ENCODE peak calls at places on chromosomes 3 and 15, in nine cellular contexts. Z is Peyer's patch, D is K562, E is AG09309, X is cardiac muscle cell, U is HFFc6, Y is fibroblast of the aortic adventitia, S is MCF 10A, N is psoas muscle. P is an unnamed sample.

GRCh38 chr3:7447197-7447769 is 586.4 kb downstream of the GRM7 start:
- DNase-seq in Y (no peak), S (no peak), D (no peak), Z (no peak), X (no peak), N (no peak), U (no peak), E (no peak), P (no peak)

GRCh38 chr15:45100884-45101622 is 12.9 kb downstream of the DUOX2 start:
- DNase-seq in N (no peak), D (no peak), X (no peak), Y (no peak), Z (no peak), E (no peak), S (no peak), U (no peak), P (no peak)

GRCh38 chr15:37377428-37377827 is 277.1 kb upstream of the MEIS2 start:
- DNase-seq in Y (no peak), S (no peak), D (no peak), X (no peak), Z (no peak), E (no peak), N (no peak), U (no peak), P (no peak)

GRCh38 chr3:160280836-160281235 is 55.6 kb downstream of the C3orf80 start:
- DNase-seq in Y (no peak), D (no peak), Z (no peak), E (no peak), S (no peak), U (no peak), N (no peak), X (no peak), P (no peak)

GRCh38 chr15:94070341-94071275 is 160.8 kb upstream of the MCTP2 start:
- DNase-seq in Y (no peak), Z (no peak), S (no peak), D (no peak), U (peak), N (no peak), X (no peak), E (no peak), P (no peak)

GRCh38 chr3:123655400-123655799 is 70.5 kb upstream of the HACD2 start:
- DNase-seq in U (no peak), N (no peak), X (no peak), Y (peak), S (peak), D (no peak), E (peak), Z (no peak), P (no peak)

GRCh38 chr15:72117448-72117697 is 577 bp downstream of the MYO9A start:
- DNase-seq in N (peak), S (peak), Z (peak), X (peak), U (peak), E (no peak), Y (peak), D (peak), P (no peak)

GRCh38 chr3:52845157-52845556 is 10.3 kb upstream of the MUSTN1 start:
- DNase-seq in U (no peak), N (peak), Y (peak), E (no peak), Z (peak), S (no peak), X (no peak), D (no peak), P (no peak)

GRCh38 chr3:52739725-52740124 is 31.0 kb downstream of the NEK4 start:
- DNase-seq in X (no peak), E (no peak), D (no peak), Z (no peak), Y (no peak), U (no peak), N (no peak), S (no peak), P (no peak)

GRCh38 chr15:74200871-74201419 is 1.6 kb downstream of the STRA6 start:
- DNase-seq in Y (peak), Z (no peak), E (no peak), U (no peak), S (peak), N (peak), D (no peak), X (peak), P (no peak)

GRCh38 chr3:166455724-166456123 is 618.5 kb upstream of the BCHE start:
- DNase-seq in U (no peak), S (no peak), D (no peak), Y (no peak), N (no peak), E (no peak), Z (no peak), X (no peak), P (no peak)

GRCh38 chr3:40262331-40262730 is 47.2 kb upstream of the EIF1B start:
- DNase-seq in U (no peak), X (no peak), N (no peak), D (no peak), S (no peak), Z (no peak), E (no peak), Y (no peak), P (no peak)

GRCh38 chr3:73094127-73094526 is 32.7 kb downstream of the EBLN2 start:
- DNase-seq in Z (no peak), Y (no peak), E (no peak), X (no peak), N (no peak), U (no peak), S (peak), D (peak), P (no peak)
- TF ChIP-seq CTCF in Z (no peak), Y (no peak), E (no peak), X (peak), N (no peak), U (peak), S (peak), D (peak), P (no peak)

GRCh38 chr3:14113964-14114667 is 10.6 kb downstream of the CHCHD4 start:
- DNase-seq in D (no peak), U (no peak), S (no peak), Y (no peak), Z (peak), E (no peak), X (no peak), N (no peak), P (no peak)
- TF ChIP-seq CTCF in D (peak), U (peak), S (peak), Y (no peak), Z (peak), E (no peak), X (no peak), N (no peak), P (no peak)

GRCh38 chr3:106217745-106218144 is 348.9 kb upstream of the CBLB start:
- DNase-seq in E (no peak), D (no peak), U (no peak), Y (no peak), X (no peak), S (no peak), Z (no peak), N (no peak), P (no peak)
- TF ChIP-seq CTCF in E (no peak), D (no peak), U (no peak), Y (no peak), X (no peak), S (no peak), Z (no peak), N (no peak), P (no peak)

DNA sequence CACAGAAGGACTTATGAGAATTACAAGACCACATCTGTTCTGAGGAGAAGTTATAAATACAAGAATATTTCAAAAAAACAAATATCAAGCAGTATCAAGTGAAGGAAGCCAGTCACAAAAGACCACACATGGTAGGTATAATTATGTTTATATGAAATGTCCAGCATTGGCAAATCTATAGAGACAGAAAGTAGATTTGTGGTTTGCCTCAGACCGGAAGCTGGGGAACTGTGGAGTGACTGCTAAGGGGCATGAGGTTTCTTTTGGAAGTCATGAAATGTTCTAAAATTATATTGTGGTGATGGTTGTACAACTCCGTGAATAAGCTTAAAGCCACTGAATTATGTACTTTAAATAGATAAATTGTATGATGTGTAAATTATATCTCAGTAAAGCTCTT is 136.9 kb downstream of the FRMD5 start:
- DNase-seq in U (no peak), Z (no peak), S (no peak), E (no peak), X (no peak), D (no peak), Y (no peak), N (no peak), P (no peak)
- TF ChIP-seq CTCF in U (no peak), Z (no peak), S (no peak), E (no peak), X (no peak), D (no peak), Y (no peak), N (no peak), P (no peak)

DNA sequence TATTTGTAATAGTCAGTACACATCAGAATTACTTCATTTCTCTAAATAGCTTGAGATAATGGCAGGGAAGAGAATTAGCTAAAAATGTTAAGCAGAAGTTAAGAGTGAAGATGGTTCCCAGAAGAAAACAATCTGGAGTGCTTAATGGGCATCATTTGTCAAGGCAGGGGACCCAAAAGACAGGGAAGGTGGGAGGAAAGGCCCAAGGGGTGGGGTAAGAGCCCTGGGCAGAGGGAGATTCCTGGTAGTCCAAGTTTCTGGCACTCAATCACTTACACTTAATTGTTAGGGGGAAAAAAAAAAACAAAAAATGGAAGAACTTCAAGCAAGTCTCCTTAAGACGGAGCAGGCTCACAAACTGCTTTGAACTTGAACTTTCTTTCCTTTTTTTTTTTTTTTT is 28.9 kb downstream of the TNFAIP8L3 start:
- DNase-seq in U (no peak), Z (no peak), D (no peak), Y (no peak), S (no peak), N (no peak), E (no peak), X (no peak), P (no peak)
- TF ChIP-seq CTCF in U (no peak), Z (no peak), D (no peak), Y (no peak), S (no peak), N (no peak), E (no peak), X (no peak), P (no peak)

DNA sequence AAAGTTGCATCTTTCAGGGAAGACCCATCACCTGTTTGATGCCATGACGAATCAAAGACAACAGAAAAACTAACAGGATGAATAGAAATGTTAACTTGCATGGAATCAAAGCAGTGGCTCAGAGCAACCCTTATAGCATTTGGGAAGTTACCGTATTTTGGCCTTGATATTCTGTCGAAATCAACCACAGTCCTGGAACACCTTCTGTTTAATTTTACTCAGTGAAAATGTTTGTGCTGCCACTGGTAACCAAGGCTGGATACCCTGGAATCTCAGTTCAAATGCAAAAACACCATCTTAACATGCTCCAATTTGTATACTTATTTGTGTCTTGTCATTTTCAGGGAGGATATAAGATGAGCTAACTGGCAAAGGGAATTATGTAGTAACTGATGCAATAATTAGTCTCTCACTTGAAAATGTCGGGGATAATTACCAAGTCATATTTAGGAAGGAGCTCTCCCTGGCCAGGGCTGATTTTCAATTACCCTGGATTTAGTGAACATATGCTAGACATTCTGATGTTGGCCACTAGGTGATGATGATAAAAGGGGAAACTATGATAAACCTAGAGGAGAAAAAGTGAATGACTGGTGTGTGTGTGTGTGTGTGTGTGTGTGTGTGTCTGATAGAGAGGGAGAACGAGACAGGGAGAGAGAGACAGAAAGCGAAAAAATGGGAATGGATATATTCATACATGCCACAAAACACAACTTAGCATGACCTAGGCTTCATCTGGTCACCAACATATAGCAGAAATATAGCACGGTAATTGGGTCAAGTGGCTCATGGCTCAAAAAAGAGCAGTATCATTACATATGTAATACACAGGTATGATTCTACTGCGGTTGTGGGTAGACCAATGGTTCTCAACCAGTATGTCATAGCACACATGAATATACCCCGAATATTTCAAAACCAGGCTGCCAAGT is 19.0 kb upstream of the PRICKLE2 start:
- DNase-seq in X (no peak), S (peak), Z (no peak), E (no peak), N (no peak), Y (no peak), D (peak), U (peak), P (no peak)
- TF ChIP-seq CTCF in X (peak), S (peak), Z (peak), E (peak), N (no peak), Y (peak), D (no peak), U (peak), P (no peak)

DNA sequence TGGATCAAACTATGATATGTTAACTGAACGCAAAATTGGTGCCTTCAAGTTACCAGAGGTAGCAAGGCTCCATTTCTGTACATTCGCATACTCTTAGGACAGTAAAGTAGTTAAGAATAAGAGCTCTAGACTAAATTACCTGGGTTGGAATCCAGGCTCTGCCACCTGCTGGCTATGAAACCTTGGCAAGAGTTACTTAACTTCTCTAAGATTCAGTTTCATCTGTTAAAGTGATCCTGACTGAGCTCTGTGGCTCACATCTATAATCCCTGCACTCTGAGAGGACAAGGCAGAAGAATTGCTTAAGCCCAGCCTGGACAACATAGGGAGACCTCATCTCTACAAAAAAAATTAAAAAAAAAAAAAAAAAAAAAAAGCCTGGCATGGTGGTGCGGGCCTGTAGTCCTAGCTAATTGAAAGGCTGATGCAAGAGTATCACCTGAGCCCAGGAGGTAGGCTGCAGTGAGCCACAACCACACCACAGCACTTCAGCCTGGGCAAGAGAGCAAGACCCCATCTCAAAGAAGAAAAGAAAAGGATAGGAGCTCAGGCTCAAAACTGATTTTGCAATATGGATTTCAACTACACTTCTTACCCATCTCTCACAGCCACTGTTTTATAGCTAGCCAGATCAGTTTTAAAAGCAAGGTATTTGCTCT is 21.3 kb downstream of the GSK3B start:
- DNase-seq in D (no peak), S (peak), Y (no peak), E (no peak), X (no peak), U (no peak), Z (no peak), N (no peak), P (no peak)
- TF ChIP-seq CTCF in D (no peak), S (no peak), Y (no peak), E (no peak), X (no peak), U (peak), Z (peak), N (peak), P (no peak)

DNA sequence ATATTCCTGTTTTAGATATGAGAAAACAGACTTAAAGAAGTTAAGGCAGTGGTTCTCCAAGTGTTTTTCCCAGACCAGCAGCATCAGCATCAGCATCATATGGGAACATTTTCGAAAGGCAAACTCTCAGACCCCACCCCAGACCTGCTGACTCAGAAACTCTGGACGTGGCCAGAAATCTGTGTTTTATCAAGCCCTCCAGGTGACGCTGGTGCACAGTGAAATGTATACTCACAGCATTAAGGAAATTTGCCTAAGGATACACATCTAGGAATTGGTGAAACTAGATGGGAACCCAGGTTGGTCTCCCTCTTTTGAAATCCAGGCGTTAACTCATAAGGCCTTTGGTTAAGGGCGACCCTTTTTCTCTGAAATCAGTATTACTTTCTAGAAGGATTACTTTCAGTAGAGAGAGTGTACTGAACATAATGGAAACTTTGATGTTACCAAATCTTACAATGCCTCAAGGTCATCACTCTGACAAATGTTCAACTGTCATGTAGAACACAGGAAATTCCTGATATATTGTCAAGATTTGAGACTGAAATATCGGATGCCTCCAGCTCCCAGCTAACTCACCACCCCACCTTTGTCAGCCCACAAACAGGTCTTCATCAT is 910.2 kb downstream of the ROBO1 start:
- DNase-seq in U (no peak), X (no peak), E (no peak), Y (peak), N (no peak), Z (no peak), S (peak), D (no peak), P (no peak)
- TF ChIP-seq CTCF in U (no peak), X (peak), E (peak), Y (peak), N (no peak), Z (no peak), S (no peak), D (no peak), P (no peak)

P was measured in natural killer cell.